ENCODE peak calls at places on chromosomes 12 and 14, in nine cellular contexts. C, Y, R, L, T, P, Z, W and N are unnamed samples.

GRCh38 chr14:69687963-69688649 is 76.7 kb downstream of the SUSD6 start:
- DNase-seq in C (no peak), Y (no peak), R (no peak), L (no peak), T (no peak), P (no peak), Z (no peak), W (no peak), N (no peak)

GRCh38 chr12:75525263-75525662 is 13.9 kb upstream of the KRR1 start:
- DNase-seq in C (no peak), Y (no peak), R (peak), L (no peak), T (no peak), P (peak), Z (no peak), W (no peak), N (no peak)

GRCh38 chr12:62210422-62210821 is 49.8 kb upstream of the USP15 start:
- DNase-seq in C (peak), Y (peak), R (peak), L (peak), T (no peak), P (peak), Z (no peak), W (no peak), N (no peak)

GRCh38 chr14:95536036-95536577 is 1.3 kb downstream of the GLRX5 start:
- DNase-seq in C (no peak), Y (no peak), R (no peak), L (no peak), T (no peak), P (no peak), Z (no peak), W (no peak), N (no peak)

GRCh38 chr14:22517117-22517720 is 71.8 kb downstream of the DAD1 start:
- DNase-seq in C (no peak), Y (no peak), R (no peak), L (no peak), T (no peak), P (no peak), Z (no peak), W (no peak), N (no peak)

GRCh38 chr14:64465208-64465821 is at the start of gene AKAP5:
- DNase-seq in C (peak), Y (peak), R (peak), L (peak), T (no peak), P (peak), Z (no peak), W (peak), N (peak)

GRCh38 chr12:64625243-64626077 is 15.2 kb downstream of the RASSF3 start:
- DNase-seq in C (no peak), Y (peak), R (peak), L (peak), T (no peak), P (peak), Z (peak), W (no peak), N (no peak)

GRCh38 chr12:23055004-23055403 is 430.0 kb downstream of the ETNK1 start:
- DNase-seq in C (no peak), Y (peak), R (peak), L (peak), T (no peak), P (peak), Z (no peak), W (no peak), N (no peak)

GRCh38 chr12:76138656-76139055 is 54.2 kb upstream of the NAP1L1 start:
- DNase-seq in C (no peak), Y (no peak), R (no peak), L (no peak), T (no peak), P (no peak), Z (no peak), W (no peak), N (no peak)

GRCh38 chr12:47270782-47271664 is 191.3 kb upstream of the AMIGO2 start:
- DNase-seq in C (no peak), Y (no peak), R (peak), L (peak), T (no peak), P (peak), Z (no peak), W (no peak), N (no peak)

GRCh38 chr12:131827961-131828534 is at the start of gene MMP17:
- DNase-seq in C (no peak), Y (peak), R (peak), L (peak), T (no peak), P (peak), Z (peak), W (no peak), N (peak)

GRCh38 chr14:52786887-52787286 is 4.5 kb downstream of the GNPNAT1 start:
- DNase-seq in C (no peak), Y (no peak), R (no peak), L (no peak), T (no peak), P (no peak), Z (no peak), W (no peak), N (no peak)

GRCh38 chr12:131097247-131098177 is 143.8 kb downstream of the ADGRD1 start:
- DNase-seq in C (no peak), Y (no peak), R (no peak), L (no peak), T (no peak), P (no peak), Z (peak), W (no peak), N (peak)

GRCh38 chr12:114316076-114316475 is 89.9 kb downstream of the TBX5 start:
- DNase-seq in C (no peak), Y (no peak), R (peak), L (peak), T (no peak), P (no peak), Z (no peak), W (no peak), N (no peak)

GRCh38 chr14:103103461-103104388 is 9.2 kb downstream of the EXOC3L4 start:
- DNase-seq in C (no peak), Y (peak), R (peak), L (peak), T (no peak), P (peak), Z (no peak), W (no peak), N (no peak)

GRCh38 chr14:101458536-101459391 is 102.5 kb upstream of the DIO3 start:
- DNase-seq in C (no peak), Y (no peak), R (no peak), L (no peak), T (no peak), P (no peak), Z (no peak), W (no peak), N (no peak)

GRCh38 chr14:26194816-26195215 is 403.0 kb downstream of the NOVA1 start:
- DNase-seq in C (no peak), Y (no peak), R (no peak), L (no peak), T (no peak), P (no peak), Z (no peak), W (no peak), N (no peak)

GRCh38 chr12:19402743-19403400 is 36.4 kb upstream of the AEBP2 start:
- DNase-seq in C (no peak), Y (peak), R (peak), L (peak), T (no peak), P (peak), Z (no peak), W (no peak), N (no peak)

GRCh38 chr14:76227450-76228050 is 75.8 kb downstream of the GPATCH2L start:
- DNase-seq in C (no peak), Y (no peak), R (peak), L (peak), T (no peak), P (peak), Z (no peak), W (no peak), N (no peak)

GRCh38 chr12:94575024-94575423 is 75.3 kb downstream of the TMCC3 start:
- DNase-seq in C (no peak), Y (no peak), R (no peak), L (no peak), T (no peak), P (no peak), Z (no peak), W (no peak), N (no peak)

GRCh38 chr12:123971449-123971769 is 1.2 kb downstream of the CCDC92 start:
- DNase-seq in C (no peak), Y (no peak), R (no peak), L (no peak), T (no peak), P (no peak), Z (no peak), W (no peak), N (no peak)

GRCh38 chr12:123976227-123976826 is 3.3 kb downstream of the ZNF664 start:
- DNase-seq in C (no peak), Y (no peak), R (no peak), L (no peak), T (no peak), P (no peak), Z (no peak), W (no peak), N (no peak)

GRCh38 chr12:123971770-123972447 is 722 bp downstream of the CCDC92 start:
- DNase-seq in C (peak), Y (peak), R (peak), L (peak), T (no peak), P (peak), Z (peak), W (no peak), N (peak)

GRCh38 chr12:123972448-123973401 is at the start of the genes CCDC92 and ZNF664:
- DNase-seq in C (peak), Y (peak), R (peak), L (peak), T (peak), P (peak), Z (peak), W (peak), N (peak)

GRCh38 chr12:123973552-123974341 is 732 bp downstream of the ZNF664 start:
- DNase-seq in C (peak), Y (peak), R (peak), L (peak), T (no peak), P (no peak), Z (peak), W (no peak), N (peak)
- TF ChIP-seq CTCF in C (no peak), Y (no peak), R (no peak), L (no peak), T (no peak), P (no peak), Z (no peak), W (no peak), N (no peak)

GRCh38 chr12:120240495-120240833 is 25.1 kb downstream of the PXN start:
- DNase-seq in C (no peak), Y (no peak), R (no peak), L (no peak), T (no peak), P (no peak), Z (no peak), W (no peak), N (no peak)

GRCh38 chr12:120239776-120240494 is 25.6 kb downstream of the PXN start:
- DNase-seq in C (no peak), Y (no peak), R (no peak), L (no peak), T (no peak), P (no peak), Z (no peak), W (no peak), N (no peak)

GRCh38 chr12:120241561-120242274 is 23.8 kb downstream of the PXN start:
- DNase-seq in C (no peak), Y (no peak), R (no peak), L (peak), T (no peak), P (peak), Z (no peak), W (no peak), N (no peak)

GRCh38 chr12:120242275-120242799 is 23.2 kb downstream of the PXN start:
- DNase-seq in C (no peak), Y (no peak), R (no peak), L (no peak), T (no peak), P (no peak), Z (no peak), W (no peak), N (no peak)

GRCh38 chr12:120242971-120243699 is 22.4 kb downstream of the PXN start:
- DNase-seq in C (no peak), Y (no peak), R (no peak), L (no peak), T (no peak), P (no peak), Z (no peak), W (no peak), N (no peak)
- TF ChIP-seq CTCF in C (no peak), Y (no peak), R (no peak), L (no peak), T (no peak), P (no peak), Z (no peak), W (no peak), N (no peak)

GRCh38 chr12:120686690-120687569 is at the start of gene MLEC:
- DNase-seq in C (peak), Y (peak), R (peak), L (peak), T (peak), P (peak), Z (peak), W (peak), N (peak)
- TF ChIP-seq CTCF in C (no peak), Y (no peak), R (peak), L (peak), T (no peak), P (no peak), Z (no peak), W (no peak), N (no peak)

DNA sequence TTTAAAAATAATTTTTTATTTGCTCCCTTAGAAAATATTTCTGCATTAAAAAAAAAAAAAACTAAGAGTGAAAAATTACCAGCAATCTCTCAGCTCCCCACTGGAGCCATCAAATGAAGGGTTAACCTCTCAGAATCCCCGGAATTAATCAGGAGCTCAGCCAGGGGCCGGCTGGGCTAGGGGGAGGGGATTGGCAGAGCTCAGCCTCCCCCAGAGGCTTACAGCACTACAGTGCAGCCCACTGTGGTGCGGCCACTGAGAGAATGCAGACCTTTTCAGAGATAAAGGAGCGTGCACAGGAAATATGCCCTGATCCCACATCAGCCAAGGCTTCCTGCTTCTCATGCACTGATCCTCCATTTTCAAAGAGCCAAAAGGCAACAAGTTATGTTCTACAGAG is 185.6 kb downstream of the EGLN3 start:
- DNase-seq in C (no peak), Y (peak), R (no peak), L (no peak), T (no peak), P (peak), Z (no peak), W (no peak), N (no peak)
- TF ChIP-seq CTCF in C (no peak), Y (no peak), R (no peak), L (no peak), T (no peak), P (no peak), Z (no peak), W (no peak), N (no peak)

GRCh38 chr14:51093371-51094281 is 1.3 kb downstream of the TRIM9 start:
- DNase-seq in C (peak), Y (peak), R (no peak), L (peak), T (no peak), P (peak), Z (peak), W (no peak), N (no peak)
- TF ChIP-seq CTCF in C (peak), Y (peak), R (no peak), L (peak), T (no peak), P (peak), Z (peak), W (no peak), N (no peak)

GRCh38 chr12:4244868-4245267 is 28.7 kb upstream of the CCND2 start:
- DNase-seq in C (no peak), Y (no peak), R (no peak), L (no peak), T (no peak), P (no peak), Z (no peak), W (no peak), N (no peak)
- TF ChIP-seq CTCF in C (no peak), Y (no peak), R (no peak), L (no peak), T (no peak), P (no peak), Z (no peak), W (no peak), N (no peak)

GRCh38 chr12:133080051-133080618 is 588 bp upstream of the ZNF140 start:
- DNase-seq in C (peak), Y (peak), R (peak), L (peak), T (peak), P (peak), Z (peak), W (peak), N (peak)

GRCh38 chr12:133083345-133083744 is 2.6 kb downstream of the ZNF140 start:
- DNase-seq in C (no peak), Y (no peak), R (no peak), L (no peak), T (no peak), P (no peak), Z (no peak), W (no peak), N (no peak)

GRCh38 chr12:133081408-133081806 is 684 bp downstream of the ZNF140 start:
- DNase-seq in C (no peak), Y (no peak), R (no peak), L (no peak), T (no peak), P (no peak), Z (no peak), W (no peak), N (no peak)

GRCh38 chr12:133080619-133081407 is at the start of gene ZNF140:
- DNase-seq in C (peak), Y (peak), R (peak), L (peak), T (peak), P (peak), Z (peak), W (peak), N (peak)
- TF ChIP-seq CTCF in C (peak), Y (peak), R (peak), L (peak), T (no peak), P (no peak), Z (peak), W (peak), N (no peak)

GRCh38 chr12:52501490-52501889 is 8.4 kb upstream of the KRT6A start:
- DNase-seq in C (no peak), Y (no peak), R (no peak), L (peak), T (no peak), P (no peak), Z (no peak), W (no peak), N (no peak)

GRCh38 chr12:52508211-52508610 is 12.0 kb downstream of the KRT5 start:
- DNase-seq in C (no peak), Y (no peak), R (no peak), L (no peak), T (no peak), P (no peak), Z (no peak), W (no peak), N (no peak)

DNA sequence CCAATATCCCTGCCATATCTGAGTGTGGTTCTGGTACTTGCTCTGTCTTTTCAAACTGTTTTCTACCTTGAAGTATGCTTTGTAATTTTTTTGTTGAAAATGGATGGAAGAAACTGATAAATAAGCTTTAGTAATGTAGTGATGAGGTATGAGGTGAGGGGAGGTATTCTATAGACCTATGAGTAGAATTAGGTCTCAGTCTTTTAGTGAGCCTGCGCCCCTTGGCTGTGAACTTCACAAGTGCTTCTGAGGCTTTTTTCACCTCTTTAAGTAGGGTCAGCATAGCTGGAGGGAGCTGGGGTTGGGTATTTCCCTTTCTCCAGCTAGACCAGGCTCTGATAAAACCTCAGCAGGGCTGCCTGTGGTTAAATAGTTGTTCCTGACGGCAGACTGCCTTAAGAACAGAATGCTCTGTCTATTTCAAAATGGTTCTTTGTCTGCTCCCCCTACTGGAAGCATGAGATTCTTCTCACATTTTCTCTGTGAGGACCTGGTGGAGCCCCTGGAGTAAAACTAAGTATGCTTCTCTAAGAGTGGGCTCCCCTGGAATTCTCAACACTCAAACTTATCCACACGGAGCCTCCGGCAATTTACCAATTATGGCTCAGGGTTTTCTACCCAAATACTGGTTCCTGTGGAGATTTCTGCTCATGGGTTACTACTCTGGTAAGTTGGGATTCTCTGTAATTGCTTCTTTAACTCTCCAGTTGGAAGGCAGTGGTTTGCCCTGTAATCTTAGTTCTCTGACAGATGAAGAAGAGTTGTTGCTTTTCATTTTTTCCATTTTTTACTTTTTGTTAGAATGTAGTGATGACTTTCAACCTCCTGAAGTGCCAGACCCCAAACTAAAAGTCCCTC is 13.1 kb downstream of the KRT5 start:
- DNase-seq in C (no peak), Y (peak), R (peak), L (peak), T (no peak), P (peak), Z (no peak), W (no peak), N (no peak)
- TF ChIP-seq CTCF in C (peak), Y (peak), R (peak), L (peak), T (no peak), P (peak), Z (peak), W (peak), N (no peak)